ENCODE peak calls at places on chromosome 6, in seven cellular contexts. A is ovary, J is SK-N-SH, F is hepatocyte, M is psoas muscle, I is body of pancreas, L is upper lobe of right lung. W is an unnamed sample. For H3K4me1, the result is how much of the 10 kb centered on the place peaks cover.

GRCh38 chr6:134449781-134450180 is 131.9 kb upstream of the SGK1 start:
- DNase-seq in A (no peak), J (no peak), F (no peak), M (no peak), I (peak), L (no peak), W (no peak)

GRCh38 chr6:170209354-170210025 is 81.4 kb downstream of the DLL1 start:
- DNase-seq in A (no peak), J (peak), F (no peak), M (no peak), I (no peak), L (peak), W (no peak)

GRCh38 chr6:150600302-150601017 is 775 bp downstream of the PLEKHG1 start:
- DNase-seq in A (peak), J (peak), F (peak), M (peak), I (peak), L (peak), W (peak)

GRCh38 chr6:54264581-54265272 is 43.5 kb upstream of the TINAG start:
- DNase-seq in A (no peak), J (no peak), F (no peak), M (no peak), I (no peak), L (no peak), W (no peak)

GRCh38 chr6:142878407-142878806 is 66.6 kb downstream of the HIVEP2 start:
- DNase-seq in A (no peak), J (no peak), F (no peak), M (no peak), I (no peak), L (no peak), W (no peak)

GRCh38 chr6:154974485-154975149 is 20.5 kb upstream of the TIAM2 start:
- DNase-seq in A (no peak), J (no peak), F (no peak), M (no peak), I (no peak), L (no peak), W (no peak)

GRCh38 chr6:159758031-159759001 is 3.5 kb upstream of the ACAT2 start:
- DNase-seq in A (no peak), J (no peak), F (peak), M (no peak), I (no peak), L (no peak), W (no peak)

GRCh38 chr6:97205936-97206335 is 77.1 kb downstream of the MMS22L start:
- DNase-seq in A (no peak), J (no peak), F (no peak), M (no peak), I (no peak), L (no peak), W (no peak)

GRCh38 chr6:104771258-104771832 is 88.4 kb downstream of the HACE1 start:
- DNase-seq in A (no peak), J (peak), F (peak), M (no peak), I (no peak), L (no peak), W (no peak)

GRCh38 chr6:144338474-144338873 is 53.3 kb downstream of the UTRN start:
- DNase-seq in A (no peak), J (no peak), F (no peak), M (no peak), I (no peak), L (no peak), W (no peak)

GRCh38 chr6:144338951-144339681 is 54.0 kb downstream of the UTRN start:
- DNase-seq in A (no peak), J (no peak), F (no peak), M (no peak), I (no peak), L (no peak), W (no peak)

GRCh38 chr6:144335914-144336313 is 50.8 kb downstream of the UTRN start:
- DNase-seq in A (no peak), J (no peak), F (no peak), M (no peak), I (peak), L (no peak), W (no peak)

GRCh38 chr6:144335315-144335861 is 50.3 kb downstream of the UTRN start:
- DNase-seq in A (no peak), J (no peak), F (no peak), M (no peak), I (no peak), L (no peak), W (no peak)

GRCh38 chr6:144336900-144337299 is 51.8 kb downstream of the UTRN start:
- DNase-seq in A (no peak), J (no peak), F (no peak), M (no peak), I (no peak), L (no peak), W (no peak)
- H3K4me1 ChIP-seq in A (under half), J (under half), F (under half), M (half or more), I (half or more), L (half or more), W (under half)

GRCh38 chr6:30818426-30818841 is 65.9 kb upstream of the DDR1 start:
- DNase-seq in A (no peak), J (no peak), F (peak), M (no peak), I (no peak), L (no peak), W (no peak)
- H3K4me1 ChIP-seq in A (under half), J (under half), F (under half), M (under half), I (under half), L (under half), W (under half)

DNA sequence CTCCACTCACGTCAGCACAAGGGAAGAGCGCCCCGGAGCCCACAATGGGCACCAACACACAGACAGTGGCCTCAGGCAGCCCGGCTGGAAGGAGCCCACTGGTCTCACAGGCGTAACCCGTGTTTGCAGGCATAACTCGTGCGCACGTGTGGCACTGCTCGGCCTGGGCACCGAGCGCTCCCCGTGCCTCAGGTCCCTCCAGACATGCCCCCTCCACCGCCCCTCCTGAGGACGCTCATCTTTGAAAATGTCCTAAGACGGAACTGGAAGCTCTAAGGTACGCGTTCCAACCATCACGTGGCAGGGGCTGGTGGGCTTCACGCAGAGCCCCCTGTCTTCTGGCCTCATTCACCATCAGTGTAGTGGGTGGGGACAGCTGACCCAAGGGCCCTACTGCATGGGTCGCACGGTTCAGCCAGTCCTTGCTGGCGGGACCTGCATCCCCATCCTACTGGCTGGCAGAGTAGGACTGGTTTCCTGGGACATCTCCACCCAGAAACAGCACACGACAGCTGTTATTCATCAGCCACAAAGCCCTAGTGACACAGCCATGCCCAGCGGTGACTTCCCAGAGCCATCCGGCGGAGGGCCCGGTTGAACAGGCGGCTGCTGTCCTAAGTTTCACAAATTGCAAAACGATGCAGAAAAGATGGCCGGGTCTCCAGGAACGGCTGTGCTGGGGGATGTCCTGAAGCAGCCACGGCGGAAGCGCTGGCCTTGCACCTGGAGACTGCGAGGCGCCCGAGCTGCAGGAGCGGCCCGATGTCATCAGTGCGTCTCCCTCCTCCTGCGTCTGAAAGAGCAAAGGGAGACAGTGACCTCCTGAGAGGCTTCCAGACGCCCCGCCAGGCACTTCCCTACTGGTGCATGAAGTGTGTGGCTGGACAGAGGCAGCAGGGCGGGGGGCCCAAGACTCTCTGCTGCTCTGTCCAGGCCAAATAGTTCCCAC is 44.4 kb downstream of the SSR1 start:
- DNase-seq in A (no peak), J (no peak), F (no peak), M (no peak), I (no peak), L (no peak), W (no peak)
- H3K4me1 ChIP-seq in A (under half), J (under half), F (under half), M (under half), I (under half), L (under half), W (under half)

GRCh38 chr6:167835260-167835659 is 8.5 kb downstream of the AFDN start:
- DNase-seq in A (no peak), J (no peak), F (no peak), M (no peak), I (no peak), L (no peak), W (no peak)
- H3K4me1 ChIP-seq in A (under half), J (under half), F (under half), M (under half), I (half or more), L (under half), W (under half)

GRCh38 chr6:158564243-158565121 is 4.6 kb downstream of the TMEM181 start:
- DNase-seq in A (no peak), J (no peak), F (no peak), M (no peak), I (no peak), L (no peak), W (no peak)
- H3K4me1 ChIP-seq in A (under half), J (under half), F (under half), M (under half), I (half or more), L (under half), W (under half)

DNA sequence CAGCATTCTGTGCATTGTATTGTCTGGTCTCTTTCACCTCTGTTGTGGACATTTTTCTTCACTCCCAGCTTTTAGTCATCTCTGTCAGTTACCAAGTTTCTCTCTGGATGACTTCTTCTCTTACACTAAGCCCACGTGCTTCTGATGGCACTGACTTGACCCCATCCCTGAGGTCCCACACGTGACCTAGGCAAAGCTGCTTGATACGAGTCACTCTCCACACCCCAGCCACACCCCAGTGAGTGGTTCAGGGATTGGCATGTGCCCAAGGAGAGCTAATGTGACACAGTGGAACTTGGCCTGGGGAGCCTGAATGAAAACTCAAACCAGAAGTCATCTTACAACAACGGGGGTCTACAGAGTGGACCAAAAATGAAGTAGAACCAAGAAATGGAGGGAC is 32.2 kb downstream of the HTR1E start:
- DNase-seq in A (no peak), J (no peak), F (no peak), M (no peak), I (peak), L (no peak), W (no peak)
- H3K4me1 ChIP-seq in A (under half), J (under half), F (under half), M (under half), I (under half), L (under half), W (under half)

GRCh38 chr6:43170452-43171283 is at the start of gene SRF:
- DNase-seq in A (peak), J (peak), F (peak), M (peak), I (peak), L (peak), W (peak)

GRCh38 chr6:43171284-43172126 is 436 bp downstream of the SRF start:
- DNase-seq in A (no peak), J (peak), F (peak), M (peak), I (peak), L (peak), W (peak)

GRCh38 chr6:43173496-43174262 is 2.6 kb downstream of the SRF start:
- DNase-seq in A (no peak), J (no peak), F (no peak), M (no peak), I (no peak), L (no peak), W (no peak)

GRCh38 chr6:43174263-43175112 is 3.4 kb downstream of the SRF start:
- DNase-seq in A (peak), J (peak), F (peak), M (peak), I (peak), L (peak), W (peak)

DNA sequence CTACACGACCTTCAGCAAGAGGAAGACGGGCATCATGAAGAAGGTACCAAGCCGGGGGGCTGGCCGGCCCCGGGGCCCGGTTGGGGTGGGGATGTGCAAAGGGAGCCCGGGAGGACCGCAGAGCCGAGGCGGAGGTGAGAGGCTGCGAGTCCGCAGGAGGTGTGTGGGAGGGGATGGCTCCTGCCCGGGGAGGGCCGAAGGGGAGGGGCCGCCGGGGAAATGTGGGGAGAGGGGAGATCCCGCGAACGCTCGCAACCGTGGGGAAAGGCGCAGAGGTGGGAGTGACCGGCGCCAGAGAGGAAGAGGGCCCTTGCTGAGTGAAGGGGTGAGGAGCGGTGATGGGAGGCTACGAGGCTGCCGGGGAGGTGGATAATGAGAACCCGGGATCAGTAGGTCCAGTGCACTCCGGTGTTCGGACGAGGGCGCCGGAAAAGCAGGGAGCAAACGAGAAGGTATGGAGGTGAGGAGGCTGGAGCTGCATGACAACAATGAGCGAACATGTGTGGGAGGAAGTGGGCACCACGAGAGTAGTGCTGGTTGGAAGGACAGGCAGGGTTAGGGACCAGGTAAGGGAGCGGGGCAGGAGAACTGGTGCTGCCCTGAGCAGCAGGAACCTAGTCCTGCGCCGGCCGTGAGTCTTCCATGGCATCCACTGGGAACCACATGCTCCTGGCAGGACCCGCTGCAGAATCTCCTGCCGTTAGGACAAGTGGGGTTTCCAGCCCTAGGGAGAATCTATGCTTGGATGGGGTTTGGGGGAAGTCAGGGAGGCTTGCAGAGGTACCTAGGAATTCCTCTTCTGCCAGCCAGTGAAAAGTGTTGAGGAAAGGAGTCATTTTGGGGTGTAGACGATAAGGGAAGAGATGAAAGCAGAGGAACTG is 1.3 kb downstream of the SRF start:
- DNase-seq in A (peak), J (peak), F (peak), M (peak), I (peak), L (peak), W (peak)
- H3K4me1 ChIP-seq in A (under half), J (under half), F (under half), M (under half), I (under half), L (under half), W (under half)

GRCh38 chr6:3353504-3353903 is 94.8 kb downstream of the PSMG4 start:
- DNase-seq in A (no peak), J (no peak), F (no peak), M (no peak), I (no peak), L (no peak), W (no peak)

GRCh38 chr6:3351105-3351676 is 92.4 kb downstream of the PSMG4 start:
- DNase-seq in A (no peak), J (no peak), F (no peak), M (no peak), I (no peak), L (no peak), W (no peak)

GRCh38 chr6:3353939-3354338 is 95.2 kb downstream of the PSMG4 start:
- DNase-seq in A (no peak), J (no peak), F (no peak), M (no peak), I (no peak), L (no peak), W (no peak)

GRCh38 chr6:3351837-3352524 is 93.2 kb downstream of the PSMG4 start:
- DNase-seq in A (no peak), J (no peak), F (no peak), M (no peak), I (no peak), L (no peak), W (no peak)

GRCh38 chr6:3352678-3353077 is 93.9 kb downstream of the PSMG4 start:
- DNase-seq in A (no peak), J (no peak), F (no peak), M (no peak), I (no peak), L (no peak), W (no peak)
- H3K4me1 ChIP-seq in A (under half), J (under half), F (under half), M (under half), I (half or more), L (under half), W (under half)

GRCh38 chr6:33692760-33693158 is 18.7 kb downstream of the UQCC2 start:
- DNase-seq in A (no peak), J (no peak), F (no peak), M (peak), I (no peak), L (no peak), W (no peak)

GRCh38 chr6:33694401-33694931 is 17.0 kb downstream of the UQCC2 start:
- DNase-seq in A (no peak), J (peak), F (peak), M (peak), I (peak), L (no peak), W (no peak)

GRCh38 chr6:33694977-33695376 is 16.5 kb downstream of the UQCC2 start:
- DNase-seq in A (no peak), J (peak), F (no peak), M (no peak), I (no peak), L (no peak), W (no peak)

GRCh38 chr6:33692078-33692759 is 19.3 kb downstream of the UQCC2 start:
- DNase-seq in A (peak), J (no peak), F (no peak), M (peak), I (no peak), L (no peak), W (no peak)

GRCh38 chr6:33693186-33694158 is 18.0 kb downstream of the UQCC2 start:
- DNase-seq in A (no peak), J (peak), F (no peak), M (peak), I (no peak), L (no peak), W (no peak)
- H3K4me1 ChIP-seq in A (under half), J (under half), F (under half), M (half or more), I (under half), L (half or more), W (under half)

W was measured in BE2C.